ENCODE peak calls at places on chromosome 6, in seven cellular contexts. A is lower lobe of right lung, G is tibial artery, W is GM12865, T is psoas muscle, F is tibial nerve, I is A549. C is an unnamed sample.

GRCh38 chr6:71531006-71531405 is 242.4 kb downstream of the OGFRL1 start:
- DNase-seq in T (no peak), W (no peak), G (no peak), F (no peak), I (no peak), A (no peak), C (peak; percentile 74)

GRCh38 chr6:33123732-33124524 is 48.1 kb downstream of the HLA-DPB1 start:
- DNase-seq in I (peak; percentile 59), T (no peak), F (no peak), G (no peak), W (peak; percentile 53), A (no peak), C (peak; percentile 11)

GRCh38 chr6:6057442-6058053 is 50.8 kb upstream of the NRN1 start:
- DNase-seq in A (no peak), I (peak; percentile 50), F (peak; percentile 63), W (peak; percentile 73), T (no peak), G (no peak), C (peak; percentile 53)

GRCh38 chr6:142763205-142763604 is 181.8 kb downstream of the HIVEP2 start:
- DNase-seq in T (no peak), W (no peak), F (no peak), G (no peak), I (no peak), A (no peak), C (peak; percentile 87)

GRCh38 chr6:105028898-105029297 is 72.0 kb downstream of the LIN28B start:
- DNase-seq in I (no peak), A (no peak), W (no peak), G (no peak), T (no peak), F (no peak), C (no peak)

GRCh38 chr6:71248866-71249265 is 39.7 kb upstream of the OGFRL1 start:
- DNase-seq in I (no peak), T (no peak), G (no peak), W (no peak), F (no peak), A (no peak), C (no peak)

GRCh38 chr6:122048570-122048969 is 350.9 kb upstream of the HSF2 start:
- DNase-seq in F (no peak), I (no peak), A (no peak), G (no peak), T (no peak), W (no peak), C (no peak)

GRCh38 chr6:106692112-106692822 is 62.9 kb downstream of the QRSL1 start:
- DNase-seq in F (no peak), G (peak; percentile 44), W (no peak), A (no peak), T (no peak), I (peak; percentile 28), C (peak; percentile 52)

GRCh38 chr6:89058627-89059026 is 21.9 kb upstream of the PNRC1 start:
- DNase-seq in I (no peak), G (no peak), F (no peak), T (no peak), W (no peak), A (no peak), C (peak; percentile 38)

GRCh38 chr6:170344631-170345576 is 38.3 kb downstream of the FAM120B start:
- DNase-seq in W (peak; percentile 16), T (no peak), G (no peak), I (peak; percentile 73), A (no peak), F (no peak), C (peak; percentile 35)

GRCh38 chr6:92777146-92777740 is 642.1 kb downstream of the EPHA7 start:
- DNase-seq in F (no peak), T (no peak), W (peak; percentile 40), I (peak; percentile 4), A (no peak), G (no peak), C (peak; percentile 15)

GRCh38 chr6:119034827-119035458 is 43.5 kb downstream of the FAM184A start:
- DNase-seq in F (no peak), I (no peak), G (no peak), W (no peak), A (no peak), T (no peak), C (no peak)

GRCh38 chr6:54431466-54431865 is 123.2 kb downstream of the TINAG start:
- DNase-seq in A (no peak), I (no peak), W (no peak), G (no peak), T (no peak), F (no peak), C (peak; percentile 60)

GRCh38 chr6:168120390-168121307 is 41.6 kb upstream of the FRMD1 start:
- DNase-seq in W (no peak), G (peak; percentile 6), I (no peak), F (no peak), A (no peak), T (peak; percentile 18), C (no peak)

GRCh38 chr6:10409766-10410209 is 5.1 kb downstream of the TFAP2A start:
- DNase-seq in A (no peak), T (no peak), F (no peak), G (no peak), I (no peak), W (no peak), C (no peak)

GRCh38 chr6:107106165-107106564 is 9.2 kb downstream of the BEND3 start:
- DNase-seq in A (no peak), G (no peak), F (no peak), I (no peak), T (no peak), W (no peak), C (no peak)

GRCh38 chr6:41625442-41625841 is 12.8 kb upstream of the MDFI start:
- DNase-seq in W (no peak), G (peak; percentile 37), I (no peak), A (peak; percentile 48), F (no peak), T (no peak), C (no peak)

GRCh38 chr6:37306026-37306425 is 47.8 kb upstream of the RNF8 start:
- DNase-seq in W (no peak), G (no peak), F (no peak), I (no peak), T (no peak), A (no peak), C (no peak)

GRCh38 chr6:170444056-170444505 is 109.0 kb downstream of the PSMB1 start:
- DNase-seq in I (no peak), T (peak; percentile 54), F (no peak), W (no peak), A (no peak), G (no peak), C (no peak)

GRCh38 chr6:122081921-122082320 is 317.5 kb upstream of the HSF2 start:
- DNase-seq in F (no peak), G (no peak), A (no peak), W (no peak), I (no peak), T (no peak), C (no peak)

GRCh38 chr6:44166591-44167184 is 8.1 kb downstream of the CAPN11 start:
- DNase-seq in A (no peak), T (no peak), F (no peak), I (no peak), W (no peak), G (no peak), C (no peak)

GRCh38 chr6:18047406-18047805 is 60.0 kb upstream of the KIF13A start:
- DNase-seq in I (no peak), T (no peak), F (no peak), G (no peak), A (no peak), W (no peak), C (peak; percentile 34)

GRCh38 chr6:168293641-168294530 is 25.7 kb downstream of the DACT2 start:
- DNase-seq in F (no peak), W (no peak), A (no peak), T (no peak), G (no peak), I (no peak), C (no peak)

GRCh38 chr6:143200035-143200770 is 139.5 kb downstream of the AIG1 start:
- DNase-seq in W (no peak), I (no peak), F (no peak), T (no peak), G (no peak), A (no peak), C (no peak)

GRCh38 chr6:88013015-88013414 is 34.6 kb upstream of the SPACA1 start:
- DNase-seq in G (no peak), T (no peak), A (no peak), I (no peak), W (no peak), F (no peak), C (no peak)

GRCh38 chr6:168397011-168397410 is 44.0 kb upstream of the SMOC2 start:
- DNase-seq in F (no peak), W (no peak), A (no peak), I (no peak), G (no peak), T (no peak), C (no peak)

GRCh38 chr6:166998256-166999144 is 697 bp upstream of the CEP43 start:
- DNase-seq in T (peak; percentile 55), W (peak; percentile 35), A (peak; percentile 59), G (peak; percentile 22), I (peak; percentile 2), F (no peak), C (peak; percentile 5)

GRCh38 chr6:51678905-51679620 is 408.4 kb downstream of the PKHD1 start:
- DNase-seq in G (no peak), A (no peak), T (no peak), F (no peak), I (no peak), W (peak; percentile 66), C (no peak)
- H3K4me3 ChIP-seq in G (no peak overlapping the region), A (no peak overlapping the region), T (no peak overlapping the region), F (no peak overlapping the region), I (no peak overlapping the region), W (peak overlapping the region; percentile 24), C (no peak overlapping the region)

DNA sequence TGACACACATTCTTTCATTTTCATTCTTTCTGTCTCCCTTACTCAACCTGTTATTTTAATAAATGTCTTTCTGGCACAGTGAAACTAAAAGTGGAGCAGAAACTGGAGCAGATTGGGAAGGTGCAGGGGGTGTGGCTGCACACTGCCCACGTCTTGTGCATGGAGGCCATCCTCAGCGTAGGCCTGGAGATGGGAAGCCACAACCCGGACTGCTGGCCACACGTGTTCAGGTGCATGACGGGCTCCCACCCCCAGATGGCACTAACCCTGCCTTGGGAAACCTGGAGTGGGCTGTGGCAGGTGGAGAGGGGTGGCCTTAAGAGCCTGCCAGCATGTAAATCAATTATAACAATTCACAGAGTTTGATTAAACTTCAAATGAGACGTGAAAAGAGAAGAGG is 71.4 kb upstream of the PBOV1 start:
- DNase-seq in A (no peak), F (no peak), I (peak; percentile 11), T (no peak), W (peak; percentile 28), G (no peak), C (no peak)
- TF ChIP-seq CTCF in A (peak; percentile 14), F (no peak), I (no peak), T (no peak), W (peak; percentile 28), G (no peak), C (no peak)

GRCh38 chr6:15520616-15521203 is 142.1 kb downstream of the DTNBP1 start:
- DNase-seq in A (no peak), I (no peak), G (peak; percentile 16), T (no peak), F (no peak), W (no peak), C (no peak)
- H3K4me3 ChIP-seq in A (no peak overlapping the region), I (no peak overlapping the region), G (no peak overlapping the region), T (no peak overlapping the region), F (no peak overlapping the region), W (no peak overlapping the region), C (no peak overlapping the region)

DNA sequence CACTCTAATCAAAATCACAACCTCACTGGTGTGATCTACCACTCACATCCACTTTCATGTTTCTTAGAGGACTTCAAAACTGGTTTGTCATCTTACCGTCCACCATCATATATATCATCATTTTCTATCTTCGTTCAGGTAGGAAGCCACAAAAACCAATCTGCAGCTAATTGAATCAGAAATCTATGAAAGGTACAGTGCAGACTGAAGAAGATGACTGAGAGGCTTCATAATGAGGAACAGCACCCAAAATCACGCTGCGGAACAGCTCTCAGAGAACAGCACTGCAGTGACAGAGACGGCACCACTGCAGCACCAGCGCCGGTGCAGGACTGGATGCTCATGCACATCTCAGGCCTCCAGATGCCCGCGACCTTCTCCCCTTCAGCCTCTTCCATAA is 13.0 kb downstream of the GMDS start:
- DNase-seq in I (no peak), F (no peak), A (no peak), G (no peak), T (no peak), W (peak; percentile 66), C (no peak)
- TF ChIP-seq CTCF in I (no peak), F (no peak), A (no peak), G (no peak), T (no peak), W (no peak), C (no peak)

C was measured in AG10803.